ENCODE peak calls at places on chromosome 22, in four cellular contexts. B is SK-N-SH, W is fibroblast of lung, G is H1. E is an unnamed sample.

GRCh38 chr22:34620832-34621231 is 445.1 kb upstream of the ISX start:
- DNase-seq in B (no peak), W (no peak), G (no peak), E (no peak)

GRCh38 chr22:39204216-39204615 is 40.6 kb downstream of the PDGFB start:
- DNase-seq in B (no peak), W (no peak), G (no peak), E (no peak)

GRCh38 chr22:23878219-23878618 is 16.0 kb upstream of the MIF start:
- DNase-seq in B (no peak), W (no peak), G (no peak), E (no peak)

GRCh38 chr22:42074153-42074750 is at the start of gene PHETA2:
- DNase-seq in B (peak; percentile 65), W (peak; percentile 45), G (peak; percentile 67), E (no peak)

GRCh38 chr22:32850591-32851517 is 49.3 kb downstream of the TIMP3 start:
- DNase-seq in B (no peak), W (peak; percentile 63), G (no peak), E (no peak)

GRCh38 chr22:33476206-33476605 is 418.0 kb upstream of the SYN3 start:
- DNase-seq in B (no peak), W (no peak), G (no peak), E (no peak)

GRCh38 chr22:47165338-47165931 is 403.0 kb downstream of the TBC1D22A start:
- DNase-seq in B (no peak), W (no peak), G (no peak), E (no peak)

GRCh38 chr22:43474161-43475101 is 62.6 kb downstream of the MPPED1 start:
- DNase-seq in B (no peak), W (peak; percentile 1), G (no peak), E (no peak)

GRCh38 chr22:50705219-50705691 is 32.6 kb downstream of the SHANK3 start:
- DNase-seq in B (peak; percentile 88), W (peak; percentile 72), G (peak; percentile 87), E (no peak)

GRCh38 chr22:49727881-49728563 is 99.7 kb downstream of the BRD1 start:
- DNase-seq in B (peak; percentile 27), W (no peak), G (no peak), E (no peak)

GRCh38 chr22:42814215-42814614 is 42.9 kb downstream of the ARFGAP3 start:
- DNase-seq in B (no peak), W (no peak), G (no peak), E (no peak)

GRCh38 chr22:32480238-32480637 is 5.6 kb downstream of the FBXO7 start:
- DNase-seq in B (no peak), W (no peak), G (no peak), E (no peak)

GRCh38 chr22:31891366-31892079 is 52.8 kb upstream of the YWHAH start:
- DNase-seq in B (peak; percentile 59), W (no peak), G (no peak), E (no peak)

GRCh38 chr22:42754658-42755057 is 34.0 kb upstream of the A4GALT start:
- DNase-seq in B (no peak), W (peak; percentile 91), G (no peak), E (no peak)

GRCh38 chr22:48188211-48188845 is 1425.9 kb downstream of the TBC1D22A start:
- DNase-seq in B (no peak), W (peak; percentile 17), G (no peak), E (no peak)

GRCh38 chr22:45458532-45458931 is 44.2 kb upstream of the FBLN1 start:
- DNase-seq in B (no peak), W (no peak), G (no peak), E (no peak)

DNA sequence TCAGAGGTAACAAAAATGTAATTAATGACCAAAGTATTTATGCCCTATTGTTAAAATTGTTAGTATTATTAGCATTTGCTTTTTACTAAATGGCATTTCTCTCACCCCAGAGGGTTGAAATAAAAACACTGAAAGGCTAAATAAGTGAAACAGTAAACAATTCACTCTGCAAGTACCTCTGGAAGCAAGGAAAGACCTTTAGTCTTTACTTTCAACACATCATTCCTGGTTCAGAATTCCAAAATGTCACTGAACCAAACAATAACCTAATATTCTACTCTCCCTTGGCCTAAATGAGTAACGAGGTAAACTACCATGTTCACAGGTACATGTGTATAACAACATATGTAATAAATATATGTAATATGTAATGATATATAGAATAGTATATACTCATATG is 369.3 kb downstream of the TTC28 start:
- DNase-seq in B (no peak), W (no peak), G (no peak), E (no peak)
- H3K79me2 ChIP-seq in B (peaks cover 4% of the 10 kb centered on the region), W (no peaks in the 10 kb centered on the region), G (no peaks in the 10 kb centered on the region), E (no peaks in the 10 kb centered on the region)

GRCh38 chr22:40529817-40530216 is 106.7 kb downstream of the MRTFA start:
- DNase-seq in B (no peak), W (no peak), G (no peak), E (no peak)
- H3K79me2 ChIP-seq in B (peaks cover 83% of the 10 kb centered on the region), W (peaks cover 49% of the 10 kb centered on the region), G (peaks cover 19% of the 10 kb centered on the region), E (peaks cover 3% of the 10 kb centered on the region)

GRCh38 chr22:20069331-20070042 is 10.6 kb upstream of the DGCR8 start:
- DNase-seq in B (no peak), W (no peak), G (no peak), E (no peak)

GRCh38 chr22:20066617-20067383 is 13.2 kb upstream of the DGCR8 start:
- DNase-seq in B (no peak), W (no peak), G (no peak), E (no peak)

GRCh38 chr22:20076627-20077172 is 3.3 kb upstream of the DGCR8 start:
- DNase-seq in B (no peak), W (no peak), G (no peak), E (no peak)

GRCh38 chr22:20068640-20069039 is 11.4 kb upstream of the DGCR8 start:
- DNase-seq in B (no peak), W (no peak), G (no peak), E (no peak)

GRCh38 chr22:20071524-20071972 is 8.5 kb upstream of the DGCR8 start:
- DNase-seq in B (no peak), W (no peak), G (no peak), E (no peak)
- H3K79me2 ChIP-seq in B (no peaks in the 10 kb centered on the region), W (no peaks in the 10 kb centered on the region), G (no peaks in the 10 kb centered on the region), E (no peaks in the 10 kb centered on the region)

DNA sequence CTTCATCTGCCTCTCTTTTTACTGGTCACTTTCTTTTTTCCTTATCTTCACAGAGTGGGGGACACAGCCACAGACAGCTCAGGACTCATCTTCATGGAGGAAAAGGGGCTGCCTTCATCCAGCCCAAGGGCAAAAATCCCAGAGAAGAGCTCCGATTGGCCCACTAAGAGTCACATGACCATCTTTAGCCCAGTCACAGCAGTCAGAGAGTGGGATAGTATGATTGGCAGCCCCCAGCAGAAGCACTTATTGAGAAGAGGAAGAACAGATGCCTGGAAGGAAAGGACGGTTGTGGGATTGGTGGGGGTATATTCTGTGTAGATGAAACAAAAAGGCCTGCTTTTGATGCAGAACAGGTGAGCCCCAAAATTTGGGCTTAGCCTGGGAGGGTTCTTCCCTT is 77.8 kb downstream of the MN1 start:
- DNase-seq in B (no peak), W (no peak), G (no peak), E (no peak)
- H3K79me2 ChIP-seq in B (no peaks in the 10 kb centered on the region), W (no peaks in the 10 kb centered on the region), G (peaks cover 89% of the 10 kb centered on the region), E (no peaks in the 10 kb centered on the region)

GRCh38 chr22:29300807-29301601 is 5.4 kb upstream of the GAS2L1 start:
- DNase-seq in B (peak; percentile 16), W (no peak), G (peak; percentile 52), E (no peak)
- H3K79me2 ChIP-seq in B (no peaks in the 10 kb centered on the region), W (no peaks in the 10 kb centered on the region), G (no peaks in the 10 kb centered on the region), E (peaks cover 5% of the 10 kb centered on the region)

DNA sequence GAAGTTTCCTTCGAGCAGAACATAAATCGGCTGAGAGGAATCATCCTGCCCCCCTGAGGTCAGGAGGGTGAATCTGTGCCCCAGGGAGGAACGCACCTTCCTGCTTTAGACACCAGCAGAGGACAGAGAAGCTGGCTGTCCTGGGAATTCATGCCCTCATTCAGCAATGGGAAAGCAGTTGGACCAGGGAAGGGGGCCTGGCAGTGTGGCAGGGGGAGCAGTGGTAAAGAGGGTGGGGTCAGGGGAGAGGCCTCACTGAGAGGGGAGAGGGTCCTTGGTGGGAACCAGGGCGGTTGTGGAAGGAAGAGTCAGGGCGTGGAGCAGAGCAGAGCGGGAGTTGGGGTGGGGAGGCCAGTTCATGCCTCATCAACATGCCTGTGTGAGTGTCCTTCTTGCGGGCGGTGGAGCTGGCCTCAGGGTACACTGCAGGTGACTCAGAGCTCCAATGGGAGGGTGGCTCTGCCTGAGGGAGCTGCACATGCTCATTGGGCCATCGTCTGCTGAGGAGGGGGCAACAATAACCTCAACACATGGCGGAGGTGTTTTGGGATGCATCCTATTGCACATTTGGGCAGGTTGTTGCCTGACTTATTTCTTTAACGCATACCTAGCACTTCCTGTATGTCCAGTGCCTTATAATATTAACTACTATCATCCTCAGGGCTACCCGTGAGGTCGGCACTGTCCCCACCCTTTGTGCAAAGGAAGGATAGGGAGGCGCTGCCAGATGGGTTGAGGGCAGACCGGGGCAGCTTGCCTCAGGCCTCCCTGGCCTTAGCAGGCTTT is 23.2 kb downstream of the MED15 start:
- DNase-seq in B (no peak), W (peak; percentile 60), G (no peak), E (peak; percentile 56)
- H3K79me2 ChIP-seq in B (peaks cover 79% of the 10 kb centered on the region), W (peaks cover 90% of the 10 kb centered on the region), G (peaks cover 57% of the 10 kb centered on the region), E (peaks cover 99% of the 10 kb centered on the region)

DNA sequence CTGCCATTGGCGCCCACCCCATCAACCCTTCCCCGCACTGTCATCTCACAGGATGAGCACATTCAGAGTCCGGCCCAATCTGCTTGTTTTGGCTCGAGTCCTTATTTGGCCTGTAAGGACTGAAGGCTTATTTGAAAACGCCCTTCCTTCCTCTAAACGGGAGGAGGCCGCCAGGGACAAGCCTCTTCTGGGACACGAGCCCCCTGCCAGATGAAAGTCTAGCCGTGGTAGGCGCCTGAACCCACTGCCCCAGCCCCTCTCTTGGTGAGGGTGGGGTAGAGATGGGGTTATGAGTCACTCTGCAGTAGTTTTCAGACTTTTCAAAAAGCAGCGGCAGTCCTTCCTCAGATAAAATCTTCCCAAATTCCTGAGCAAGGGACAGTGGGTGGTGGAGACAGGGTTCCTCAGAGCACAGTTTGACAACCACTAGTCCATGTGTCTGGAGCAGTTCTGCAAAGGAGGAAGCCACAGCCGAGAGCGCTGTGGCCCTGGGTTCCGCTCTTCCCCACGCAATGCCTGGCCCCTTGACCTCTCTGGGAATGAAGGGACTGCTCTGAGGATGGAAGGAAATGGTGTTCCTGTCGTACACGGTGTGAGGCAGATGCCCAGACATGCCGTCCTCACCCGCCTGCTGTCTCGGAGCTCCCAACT is 57.0 kb downstream of the MYH9 start:
- DNase-seq in B (no peak), W (peak; percentile 83), G (no peak), E (no peak)
- H3K79me2 ChIP-seq in B (peaks cover 99% of the 10 kb centered on the region), W (peaks cover 100% of the 10 kb centered on the region), G (peaks cover 92% of the 10 kb centered on the region), E (peaks cover 100% of the 10 kb centered on the region)

GRCh38 chr22:25397616-25398015 is 166.9 kb upstream of the GRK3 start:
- DNase-seq in B (no peak), W (no peak), G (no peak), E (no peak)
- H3K79me2 ChIP-seq in B (peaks cover 11% of the 10 kb centered on the region), W (peaks cover 37% of the 10 kb centered on the region), G (peaks cover 85% of the 10 kb centered on the region), E (peaks cover 79% of the 10 kb centered on the region)

GRCh38 chr22:17980013-17980510 is 44.3 kb downstream of the MICAL3 start:
- DNase-seq in B (no peak), W (no peak), G (no peak), E (no peak)

GRCh38 chr22:17974703-17975372 is 49.5 kb downstream of the MICAL3 start:
- DNase-seq in B (no peak), W (no peak), G (no peak), E (no peak)

GRCh38 chr22:17980638-17981051 is 43.7 kb downstream of the MICAL3 start:
- DNase-seq in B (peak; percentile 63), W (peak; percentile 47), G (no peak), E (no peak)

GRCh38 chr22:17978027-17978426 is 46.3 kb downstream of the MICAL3 start:
- DNase-seq in B (no peak), W (no peak), G (no peak), E (no peak)

GRCh38 chr22:17977371-17977770 is 47.0 kb downstream of the MICAL3 start:
- DNase-seq in B (no peak), W (no peak), G (no peak), E (no peak)
- H3K79me2 ChIP-seq in B (peaks cover 90% of the 10 kb centered on the region), W (peaks cover 27% of the 10 kb centered on the region), G (peaks cover 46% of the 10 kb centered on the region), E (peaks cover 92% of the 10 kb centered on the region)

GRCh38 chr22:30399718-30400117 is 2.9 kb downstream of the SEC14L2 start:
- DNase-seq in B (no peak), W (no peak), G (no peak), E (no peak)
- H3K79me2 ChIP-seq in B (peaks cover 39% of the 10 kb centered on the region), W (peaks cover 22% of the 10 kb centered on the region), G (no peaks in the 10 kb centered on the region), E (peaks cover 49% of the 10 kb centered on the region)